ENCODE peak calls at places on chromosomes 1 and 21, in four cellular contexts. A is endothelial cell, K is stomach, H is HFFc6. C is an unnamed sample.

GRCh38 chr1:216630532-216630931 is 92.7 kb downstream of the ESRRG start:
- DNase-seq in H (no peak), K (no peak), A (no peak), C (no peak)

GRCh38 chr1:153888518-153888917 is 34.3 kb downstream of the GATAD2B start:
- DNase-seq in A (no peak), K (no peak), H (no peak), C (no peak)

GRCh38 chr1:243598433-243598832 is 251.6 kb downstream of the AKT3 start:
- DNase-seq in A (no peak), H (peak), K (no peak), C (no peak)

GRCh38 chr1:238060046-238060445 is 169.3 kb upstream of the ZP4 start:
- DNase-seq in A (no peak), H (no peak), K (no peak), C (no peak)

GRCh38 chr1:10738125-10738746 is 58.2 kb downstream of the CASZ1 start:
- DNase-seq in K (peak), A (no peak), H (no peak), C (no peak)

GRCh38 chr21:42687796-42688195 is 34.4 kb downstream of the PDE9A start:
- DNase-seq in A (no peak), K (no peak), H (no peak), C (no peak)

GRCh38 chr1:67746299-67746698 is 61.3 kb downstream of the GADD45A start:
- DNase-seq in K (no peak), A (no peak), H (no peak), C (no peak)

GRCh38 chr1:40270152-40270834 is 12.3 kb downstream of the ZMPSTE24 start:
- DNase-seq in A (no peak), K (no peak), H (peak), C (no peak)

GRCh38 chr1:231139659-231140650 is 21.9 kb upstream of the TRIM67 start:
- DNase-seq in K (no peak), H (peak), A (no peak), C (no peak)

GRCh38 chr21:26801524-26801923 is 43.7 kb downstream of the ADAMTS1 start:
- DNase-seq in K (no peak), A (no peak), H (peak), C (no peak)

GRCh38 chr1:238258510-238258909 is 367.8 kb upstream of the ZP4 start:
- DNase-seq in A (no peak), K (no peak), H (no peak), C (no peak)

GRCh38 chr1:51731998-51732397 is 115.1 kb downstream of the OSBPL9 start:
- DNase-seq in H (no peak), A (no peak), K (no peak), C (no peak)

GRCh38 chr1:28971980-28972771 is 57.8 kb downstream of the EPB41 start:
- DNase-seq in H (peak), K (no peak), A (no peak), C (no peak)

GRCh38 chr1:224273651-224274050 is 56.3 kb downstream of the NVL start:
- DNase-seq in K (no peak), A (no peak), H (peak), C (no peak)

GRCh38 chr1:51843948-51844347 is 34.6 kb downstream of the NRDC start:
- DNase-seq in K (no peak), A (no peak), H (no peak), C (no peak)

GRCh38 chr21:44757731-44758130 is 43.9 kb downstream of the UBE2G2 start:
- DNase-seq in H (no peak), K (no peak), A (no peak), C (no peak)

GRCh38 chr1:186236921-186237320 is 138.1 kb downstream of the TPR start:
- DNase-seq in K (no peak), H (peak), A (no peak), C (no peak)

GRCh38 chr21:44858291-44858690 is 15.2 kb downstream of the PTTG1IP start:
- DNase-seq in A (no peak), K (no peak), H (no peak), C (no peak)

GRCh38 chr1:223708651-223709268 is 3.6 kb upstream of the CAPN2 start:
- DNase-seq in K (no peak), A (peak), H (no peak), C (no peak)

GRCh38 chr1:194813109-194813508 is 1626.7 kb upstream of the B3GALT2 start:
- DNase-seq in A (no peak), H (no peak), K (no peak), C (peak)

GRCh38 chr1:17161137-17161700 is 42.0 kb upstream of the PADI2 start:
- DNase-seq in H (no peak), A (no peak), K (no peak), C (no peak)

GRCh38 chr21:41975391-41976272 is 21.8 kb upstream of the C2CD2 start:
- DNase-seq in H (no peak), K (no peak), A (no peak), C (no peak)

GRCh38 chr1:60160141-60160540 is 86.6 kb upstream of the C1orf87 start:
- DNase-seq in A (no peak), K (no peak), H (peak), C (no peak)

GRCh38 chr1:209707308-209707707 is 2.7 kb downstream of the HSD11B1 start:
- DNase-seq in A (no peak), K (no peak), H (no peak), C (no peak)

GRCh38 chr1:43460988-43461693 is 7.4 kb upstream of the HYI start:
- DNase-seq in A (no peak), H (no peak), K (no peak), C (no peak)

GRCh38 chr1:26874896-26875295 is 11.9 kb downstream of the SFN start:
- DNase-seq in H (no peak), K (no peak), A (no peak), C (no peak)

GRCh38 chr1:113140588-113141446 is 67.8 kb downstream of the LRIG2 start:
- DNase-seq in K (peak), H (peak), A (peak), C (peak)

GRCh38 chr1:58898739-58899580 is 115.1 kb upstream of the JUN start:
- DNase-seq in H (no peak), K (no peak), A (peak), C (no peak)

DNA sequence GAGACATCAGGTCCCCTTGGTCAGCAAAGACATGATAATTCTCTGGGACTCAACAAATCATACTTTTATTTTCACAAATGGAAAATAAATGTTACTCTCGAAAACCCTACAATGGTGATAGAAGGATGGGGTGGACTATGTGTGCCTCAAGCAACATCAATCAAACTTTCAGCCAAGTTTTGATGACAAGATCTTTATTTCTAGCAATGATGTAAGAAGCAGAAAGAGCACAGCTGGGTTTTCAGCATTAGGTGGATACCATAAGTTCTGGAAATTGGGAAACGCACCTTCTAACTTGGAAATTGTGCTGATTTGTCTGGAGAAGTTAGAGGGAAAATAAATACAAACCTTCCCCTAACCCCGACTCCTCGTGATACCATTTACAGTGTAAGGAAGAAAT is 320.3 kb downstream of the PAPPA2 start:
- DNase-seq in H (no peak), K (no peak), A (no peak), C (no peak)
- TF ChIP-seq CTCF in H (no peak), K (no peak), A (no peak), C (no peak)

GRCh38 chr1:202656951-202657646 is 53.2 kb downstream of the SYT2 start:
- DNase-seq in A (peak), K (no peak), H (peak), C (no peak)
- TF ChIP-seq CTCF in A (peak), K (no peak), H (peak), C (no peak)

DNA sequence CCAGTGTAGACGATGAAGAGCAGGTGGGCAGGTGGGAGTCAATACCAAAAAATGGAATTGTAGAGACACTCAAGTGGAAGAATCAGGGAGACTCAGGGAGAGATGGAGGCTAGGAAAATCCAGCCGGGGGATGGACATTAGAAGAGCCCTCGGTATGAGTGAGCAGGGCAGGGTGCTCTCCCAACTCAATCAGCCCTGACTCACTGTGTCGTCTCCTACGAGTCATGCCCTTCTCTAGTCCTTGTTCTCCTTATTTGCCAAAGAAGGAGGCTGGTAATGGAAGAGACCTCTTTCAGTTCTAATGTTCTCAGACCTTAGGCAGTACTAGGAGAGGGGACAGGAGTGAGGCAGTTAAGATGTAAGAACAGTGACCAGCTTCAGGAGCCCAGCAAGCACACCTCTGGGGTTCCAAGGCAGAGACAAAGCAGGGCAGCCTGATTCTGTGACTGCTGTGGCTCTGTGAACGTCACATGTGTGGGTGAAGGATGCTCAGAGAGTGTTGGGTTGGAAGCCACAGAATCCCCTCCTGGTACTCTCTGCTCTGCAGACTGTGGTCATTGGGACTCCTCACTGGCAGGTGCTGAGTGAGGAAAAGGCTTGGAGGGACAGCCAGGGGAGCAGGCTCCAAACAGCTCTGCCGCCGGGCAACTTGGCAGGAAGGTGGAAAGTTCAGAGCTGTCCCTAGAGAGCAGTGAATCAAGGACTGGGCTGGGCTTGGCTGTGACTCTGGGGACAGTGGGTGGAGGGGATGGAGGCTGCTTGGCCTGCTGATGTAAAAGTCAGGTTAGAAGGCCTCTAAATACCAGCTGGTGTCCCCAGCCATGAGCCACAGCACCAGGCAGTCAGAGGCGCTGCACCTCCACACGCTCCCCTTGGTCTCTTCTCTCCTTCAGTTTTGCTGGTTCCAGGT is 11.1 kb upstream of the GJA5 start:
- DNase-seq in H (peak), A (no peak), K (no peak), C (no peak)
- TF ChIP-seq CTCF in H (no peak), A (no peak), K (no peak), C (no peak)

GRCh38 chr1:203148127-203148526 is 20.6 kb downstream of the ADORA1 start:
- DNase-seq in K (peak), H (no peak), A (no peak), C (peak)
- TF ChIP-seq CTCF in K (peak), H (peak), A (peak), C (peak)

DNA sequence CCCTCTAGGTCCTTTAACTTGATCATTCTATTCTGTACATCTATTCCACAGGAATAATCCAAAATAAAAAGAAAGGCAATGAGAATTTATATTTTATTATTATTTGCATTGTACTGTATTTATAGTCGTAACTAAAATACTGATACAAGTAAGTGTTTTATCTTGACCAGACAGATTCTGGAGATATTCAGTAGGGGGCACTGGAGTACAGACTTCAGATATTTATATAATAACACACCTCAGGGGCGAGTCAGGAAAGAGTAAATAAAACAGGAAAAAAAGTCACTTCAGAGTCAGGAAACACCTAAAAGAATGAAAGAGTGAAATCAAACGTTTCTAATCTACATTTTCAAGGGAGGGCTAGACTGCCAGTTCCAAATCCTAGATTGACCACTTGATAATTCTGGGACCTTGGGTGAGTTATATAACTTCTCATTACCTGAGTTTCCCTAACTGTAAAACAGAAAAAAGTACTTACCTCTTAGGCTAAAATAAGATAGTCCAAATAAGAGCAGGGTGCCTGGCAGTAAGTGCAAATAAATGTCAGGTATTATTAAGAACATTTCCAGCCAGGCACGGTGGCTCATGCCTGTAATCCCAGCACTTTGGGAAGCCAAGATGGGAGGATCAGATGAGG is 31.1 kb upstream of the MTF1 start:
- DNase-seq in K (no peak), A (no peak), H (peak), C (peak)
- TF ChIP-seq CTCF in K (no peak), A (peak), H (peak), C (peak)

GRCh38 chr1:62585481-62586155 is 11.7 kb upstream of the ANGPTL3 start:
- DNase-seq in K (no peak), A (no peak), H (no peak), C (no peak)
- TF ChIP-seq CTCF in K (no peak), A (no peak), H (no peak), C (no peak)

GRCh38 chr21:43718872-43719747 is at the start of gene PDXK:
- DNase-seq in H (peak), A (peak), K (peak), C (no peak)
- TF ChIP-seq CTCF in H (peak), A (no peak), K (no peak), C (peak)

C was measured in LNCaP clone FGC.